ENCODE peak calls at places on chromosomes 1 and 21, in nine cellular contexts. F is C1 segment of cervical spinal cord, I is NCI-H2081 treated with DMSO at 0.1 percent for 48 hours, V is NAMALWA, B is NCI-H510A, Y is left cardiac atrium, J is Ammon's horn, N is NCI-H1417, M is HEK293T. U is an unnamed sample.

GRCh38 chr1:205237526-205238484 is 10.1 kb downstream of the TMCC2 start:
- DNase-seq in F (no peak), I (no peak), V (no peak), B (no peak), Y (no peak), J (no peak), N (no peak), M (no peak), U (no peak)

GRCh38 chr1:78645728-78646127 is 3.9 kb upstream of the IFI44 start:
- DNase-seq in F (no peak), I (no peak), V (no peak), B (no peak), Y (no peak), J (no peak), N (no peak), M (no peak), U (no peak)

GRCh38 chr1:7572654-7573152 is 198.4 kb upstream of the VAMP3 start:
- DNase-seq in F (no peak), I (no peak), V (no peak), B (no peak), Y (no peak), J (no peak), N (no peak), M (no peak), U (peak)

GRCh38 chr1:20726932-20727745 is 5.4 kb downstream of the SH2D5 start:
- DNase-seq in F (no peak), I (no peak), V (no peak), B (no peak), Y (no peak), J (no peak), N (no peak), M (no peak), U (no peak)

GRCh38 chr1:175824079-175824478 is 80.7 kb upstream of the TNR start:
- DNase-seq in F (no peak), I (no peak), V (peak), B (no peak), Y (no peak), J (no peak), N (no peak), M (no peak), U (no peak)

GRCh38 chr21:43331962-43332458 is 94.9 kb downstream of the SIK1 start:
- DNase-seq in F (peak), I (no peak), V (no peak), B (no peak), Y (peak), J (peak), N (no peak), M (no peak), U (no peak)

GRCh38 chr1:223390618-223391017 is 2.6 kb upstream of the CCDC185 start:
- DNase-seq in F (no peak), I (no peak), V (no peak), B (no peak), Y (no peak), J (no peak), N (no peak), M (no peak), U (no peak)

GRCh38 chr1:204153667-204154066 is 1.8 kb upstream of the ETNK2 start:
- DNase-seq in F (no peak), I (no peak), V (no peak), B (no peak), Y (no peak), J (no peak), N (no peak), M (no peak), U (no peak)

GRCh38 chr1:230910755-230911117 is 42.4 kb upstream of the C1orf198 start:
- DNase-seq in F (no peak), I (no peak), V (no peak), B (no peak), Y (no peak), J (no peak), N (no peak), M (no peak), U (no peak)

GRCh38 chr1:21289127-21289526 is 1.1 kb downstream of the ECE1 start:
- DNase-seq in F (no peak), I (no peak), V (no peak), B (no peak), Y (no peak), J (no peak), N (no peak), M (no peak), U (no peak)

GRCh38 chr21:44093761-44094160 is 13.4 kb upstream of the PWP2 start:
- DNase-seq in F (no peak), I (no peak), V (no peak), B (no peak), Y (no peak), J (no peak), N (no peak), M (no peak), U (no peak)

GRCh38 chr1:221994274-221994698 is 252.4 kb upstream of the DUSP10 start:
- DNase-seq in F (no peak), I (no peak), V (no peak), B (no peak), Y (no peak), J (no peak), N (no peak), M (no peak), U (no peak)

GRCh38 chr1:89839516-89839915 is 18.7 kb downstream of the LRRC8D start:
- DNase-seq in F (no peak), I (no peak), V (no peak), B (no peak), Y (no peak), J (no peak), N (no peak), M (no peak), U (no peak)

GRCh38 chr1:100253552-100253951 is 3.9 kb upstream of the DBT start:
- DNase-seq in F (no peak), I (no peak), V (no peak), B (no peak), Y (no peak), J (no peak), N (no peak), M (no peak), U (no peak)

GRCh38 chr1:234643111-234643849 is 33.3 kb upstream of the IRF2BP2 start:
- DNase-seq in F (no peak), I (no peak), V (no peak), B (no peak), Y (no peak), J (no peak), N (no peak), M (no peak), U (no peak)

GRCh38 chr1:174982971-174983689 is 16.6 kb upstream of the CACYBP start:
- DNase-seq in F (no peak), I (no peak), V (peak), B (no peak), Y (no peak), J (no peak), N (peak), M (peak), U (peak)

GRCh38 chr1:38141483-38141882 is 94.9 kb upstream of the POU3F1 start:
- DNase-seq in F (no peak), I (no peak), V (no peak), B (no peak), Y (no peak), J (no peak), N (no peak), M (no peak), U (no peak)

GRCh38 chr1:200625381-200625824 is 4.9 kb upstream of the KIF14 start:
- DNase-seq in F (no peak), I (no peak), V (no peak), B (no peak), Y (no peak), J (no peak), N (no peak), M (no peak), U (no peak)

GRCh38 chr1:204361781-204362180 is 2.1 kb upstream of the PLEKHA6 start:
- DNase-seq in F (no peak), I (no peak), V (no peak), B (no peak), Y (no peak), J (no peak), N (no peak), M (no peak), U (no peak)

GRCh38 chr1:158199840-158200239 is 19.1 kb downstream of the CD1D start:
- DNase-seq in F (no peak), I (no peak), V (no peak), B (no peak), Y (no peak), J (no peak), N (no peak), M (no peak), U (no peak)

GRCh38 chr1:154609398-154610380 is 1.7 kb upstream of the ADAR start:
- DNase-seq in F (no peak), I (no peak), V (peak), B (peak), Y (no peak), J (no peak), N (peak), M (no peak), U (no peak)

GRCh38 chr21:45104560-45104959 is 30.2 kb downstream of the ADARB1 start:
- DNase-seq in F (no peak), I (no peak), V (no peak), B (no peak), Y (no peak), J (no peak), N (no peak), M (no peak), U (peak)

GRCh38 chr1:15141933-15142647 is 11.5 kb upstream of the TMEM51 start:
- DNase-seq in F (no peak), I (peak), V (no peak), B (no peak), Y (no peak), J (no peak), N (no peak), M (no peak), U (no peak)

GRCh38 chr1:35432231-35432630 is 125.0 kb downstream of the KIAA0319L start:
- DNase-seq in F (peak), I (no peak), V (no peak), B (no peak), Y (no peak), J (peak), N (no peak), M (no peak), U (no peak)

GRCh38 chr1:92994105-92994712 is 32.9 kb upstream of the DIPK1A start:
- DNase-seq in F (peak), I (peak), V (peak), B (peak), Y (peak), J (peak), N (peak), M (peak), U (peak)

GRCh38 chr1:110443393-110443918 is 7.5 kb upstream of the PROK1 start:
- DNase-seq in F (no peak), I (no peak), V (no peak), B (no peak), Y (no peak), J (no peak), N (no peak), M (no peak), U (no peak)

U was measured in BE2C.